ENCODE peak calls at places on chromosomes 6 and 20, in six cellular contexts. M is HL-60, C is K562, S is H1, B is SK-N-SH, H is HepG2. G is an unnamed sample.

GRCh38 chr20:9389321-9389720 is 125.1 kb upstream of the LAMP5 start:
- DNase-seq in S (no peak), C (no peak), H (no peak), M (no peak), B (no peak), G (no peak)

GRCh38 chr6:53796451-53796780 is 1.6 kb downstream of the LRRC1 start:
- DNase-seq in H (peak; percentile 48), S (no peak), B (no peak), C (no peak), M (no peak), G (no peak)

GRCh38 chr6:145763742-145764141 is 28.4 kb upstream of the EPM2A start:
- DNase-seq in M (no peak), H (peak; percentile 9), B (no peak), C (no peak), S (no peak), G (no peak)

GRCh38 chr6:155381856-155382690 is 67.8 kb upstream of the TFB1M start:
- DNase-seq in S (no peak), B (no peak), M (no peak), C (no peak), H (no peak), G (no peak)

GRCh38 chr20:42846784-42847490 is 342.8 kb downstream of the PTPRT start:
- DNase-seq in B (no peak), M (no peak), H (no peak), C (no peak), S (no peak), G (no peak)

GRCh38 chr6:144659202-144659731 is 374.1 kb downstream of the UTRN start:
- DNase-seq in C (no peak), S (no peak), B (peak; percentile 45), M (peak; percentile 43), H (peak; percentile 42), G (no peak)

GRCh38 chr6:83114164-83114563 is 46.7 kb downstream of the DOP1A start:
- DNase-seq in M (no peak), H (no peak), B (no peak), S (no peak), C (no peak), G (no peak)

GRCh38 chr20:36113015-36113414 is 41.5 kb upstream of the EPB41L1 start:
- DNase-seq in H (no peak), B (no peak), C (no peak), S (no peak), M (no peak), G (no peak)

GRCh38 chr20:58622671-58623578 is 28.2 kb upstream of the STX16 start:
- DNase-seq in M (no peak), H (no peak), C (no peak), B (no peak), S (no peak), G (no peak)

GRCh38 chr20:31841928-31842327 is 3.5 kb downstream of the FOXS1 start:
- DNase-seq in C (peak; percentile 72), B (no peak), M (no peak), S (no peak), H (peak; percentile 38), G (no peak)

GRCh38 chr20:31842471-31843157 is 2.8 kb downstream of the FOXS1 start:
- DNase-seq in B (peak; percentile 58), M (no peak), H (no peak), C (no peak), S (no peak), G (no peak)

GRCh38 chr20:31843288-31843687 is 2.1 kb downstream of the FOXS1 start:
- DNase-seq in M (no peak), C (no peak), H (no peak), S (no peak), B (no peak), G (no peak)

GRCh38 chr20:31839782-31840487 is 5.5 kb downstream of the FOXS1 start:
- DNase-seq in M (no peak), C (no peak), B (no peak), H (no peak), S (no peak), G (no peak)

GRCh38 chr20:31840906-31841816 is 4.2 kb downstream of the FOXS1 start:
- DNase-seq in C (no peak), H (no peak), M (no peak), B (no peak), S (no peak), G (no peak)
- TF ChIP-seq GABPA in C (no peak), H (no peak), M (no peak), B (no peak), S (no peak), G (no peak)

DNA sequence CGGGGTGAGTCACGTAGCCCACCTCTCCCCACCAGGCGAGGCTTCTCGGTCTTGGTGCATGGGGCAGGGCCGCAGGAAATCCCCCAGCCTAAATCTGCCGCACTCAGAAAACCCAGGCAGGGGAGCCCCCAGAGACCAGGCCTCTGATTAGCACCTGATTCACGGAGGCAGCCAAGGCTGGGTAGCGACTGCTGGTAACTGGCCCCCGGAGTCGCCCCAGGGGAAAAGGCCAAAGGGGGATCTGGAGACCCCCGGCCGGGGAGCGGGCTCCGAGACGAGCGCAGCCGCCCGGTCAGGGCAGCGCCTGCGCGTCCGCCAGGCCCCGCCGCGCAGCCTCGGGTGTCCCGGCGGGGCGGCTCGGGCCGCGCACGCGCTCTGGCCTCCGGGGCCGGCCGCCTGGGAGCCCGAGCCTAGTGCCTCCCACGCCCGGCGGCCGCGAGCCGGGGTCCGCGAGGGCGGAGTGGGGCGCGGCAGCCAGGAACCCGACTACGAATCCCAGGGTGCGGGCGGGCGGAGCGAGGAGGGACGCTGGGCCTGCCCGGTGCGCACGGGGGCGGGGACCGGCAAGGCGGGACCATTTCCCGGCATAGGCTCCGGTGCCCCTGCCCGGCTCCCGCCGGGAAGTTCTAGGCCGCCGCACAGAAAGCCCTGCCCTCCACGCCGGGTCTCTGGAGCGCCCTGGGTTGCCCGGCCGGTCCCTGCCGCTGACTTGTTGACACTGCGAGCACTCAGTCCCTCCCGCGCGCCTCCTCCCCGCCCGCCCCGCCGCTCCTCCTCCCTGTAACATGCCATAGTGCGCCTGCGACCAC is at the start of gene DUSP22:
- DNase-seq in S (no peak), M (peak; percentile 78), B (peak; percentile 100), C (peak; percentile 100), H (peak; percentile 80), G (peak; percentile 81)
- TF ChIP-seq GABPA in S (no peak), M (no peak), B (no peak), C (no peak), H (no peak), G (no peak)

GRCh38 chr20:358891-359555 is 12.1 kb downstream of the NRSN2 start:
- DNase-seq in S (no peak), C (no peak), B (no peak), M (no peak), H (no peak), G (no peak)

GRCh38 chr20:364905-365794 is 15.4 kb upstream of the TRIB3 start:
- DNase-seq in M (no peak), S (no peak), H (peak; percentile 68), B (no peak), C (peak; percentile 66), G (no peak)

GRCh38 chr20:363319-364078 is 16.6 kb downstream of the NRSN2 start:
- DNase-seq in B (no peak), C (no peak), S (no peak), M (peak; percentile 43), H (peak; percentile 66), G (no peak)

GRCh38 chr20:361562-361961 is 14.7 kb downstream of the NRSN2 start:
- DNase-seq in B (no peak), H (no peak), C (no peak), M (no peak), S (no peak), G (no peak)

DNA sequence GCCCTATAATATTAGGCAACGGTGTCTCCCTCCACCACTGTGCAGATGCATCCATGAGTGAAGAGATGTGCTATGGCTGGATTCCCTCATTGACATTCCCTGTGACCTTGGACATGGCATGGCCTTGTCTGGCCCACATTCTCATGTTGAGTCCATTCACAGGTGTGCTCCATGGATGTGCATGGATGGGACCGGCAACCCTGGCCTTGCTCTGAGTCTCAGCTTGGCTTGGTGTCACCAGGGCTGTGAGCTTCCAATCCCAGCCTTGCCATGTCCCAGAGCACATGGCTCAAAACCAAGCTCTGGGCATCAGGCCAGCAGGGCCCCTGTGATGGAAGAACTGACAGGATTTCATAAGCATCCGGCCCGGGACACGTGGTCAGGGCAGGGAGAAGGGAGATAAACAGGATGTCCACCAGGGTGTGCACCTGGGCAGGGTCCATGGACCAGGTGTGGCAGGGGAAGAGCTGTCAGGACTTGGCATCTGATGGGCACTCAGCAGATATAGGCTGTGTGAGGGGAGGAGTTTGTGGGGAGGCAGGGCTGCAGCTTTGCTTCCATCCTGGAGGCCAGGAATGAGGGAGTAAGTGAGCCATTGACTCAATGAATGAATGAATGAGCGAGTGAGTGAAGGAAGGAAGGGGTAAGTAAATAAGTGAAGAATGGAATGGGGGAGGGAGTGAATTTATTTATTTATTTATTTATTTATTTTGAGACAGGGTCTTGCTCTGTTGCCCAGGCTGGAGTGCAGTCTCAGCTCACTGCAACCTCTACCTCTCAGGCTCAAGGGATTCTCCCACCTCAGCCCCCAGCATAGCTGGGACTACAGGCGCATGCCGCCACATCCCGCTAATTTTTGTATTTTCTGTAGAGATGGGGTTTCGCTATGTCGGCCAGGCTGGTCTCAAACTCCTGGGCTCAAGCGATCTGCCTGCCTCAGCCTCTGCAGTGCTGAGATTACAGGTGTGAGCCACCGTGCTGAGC is 15.7 kb downstream of the NRSN2 start:
- DNase-seq in B (peak; percentile 74), C (no peak), M (peak; percentile 98), S (no peak), H (peak; percentile 99), G (no peak)
- TF ChIP-seq GABPA in B (no peak), C (peak; percentile 67), M (no peak), S (no peak), H (no peak), G (no peak)

GRCh38 chr6:84516151-84516550 is 248.2 kb downstream of the TBX18 start:
- DNase-seq in B (no peak), M (no peak), C (no peak), H (no peak), S (no peak), G (no peak)

GRCh38 chr6:84512396-84512795 is 252.0 kb downstream of the TBX18 start:
- DNase-seq in C (no peak), H (no peak), M (no peak), B (no peak), S (no peak), G (no peak)

GRCh38 chr6:84515082-84515481 is 249.3 kb downstream of the TBX18 start:
- DNase-seq in M (no peak), S (no peak), H (no peak), B (no peak), C (no peak), G (no peak)

GRCh38 chr6:84511929-84512328 is 252.5 kb downstream of the TBX18 start:
- DNase-seq in H (no peak), S (no peak), C (no peak), B (no peak), M (no peak), G (no peak)

DNA sequence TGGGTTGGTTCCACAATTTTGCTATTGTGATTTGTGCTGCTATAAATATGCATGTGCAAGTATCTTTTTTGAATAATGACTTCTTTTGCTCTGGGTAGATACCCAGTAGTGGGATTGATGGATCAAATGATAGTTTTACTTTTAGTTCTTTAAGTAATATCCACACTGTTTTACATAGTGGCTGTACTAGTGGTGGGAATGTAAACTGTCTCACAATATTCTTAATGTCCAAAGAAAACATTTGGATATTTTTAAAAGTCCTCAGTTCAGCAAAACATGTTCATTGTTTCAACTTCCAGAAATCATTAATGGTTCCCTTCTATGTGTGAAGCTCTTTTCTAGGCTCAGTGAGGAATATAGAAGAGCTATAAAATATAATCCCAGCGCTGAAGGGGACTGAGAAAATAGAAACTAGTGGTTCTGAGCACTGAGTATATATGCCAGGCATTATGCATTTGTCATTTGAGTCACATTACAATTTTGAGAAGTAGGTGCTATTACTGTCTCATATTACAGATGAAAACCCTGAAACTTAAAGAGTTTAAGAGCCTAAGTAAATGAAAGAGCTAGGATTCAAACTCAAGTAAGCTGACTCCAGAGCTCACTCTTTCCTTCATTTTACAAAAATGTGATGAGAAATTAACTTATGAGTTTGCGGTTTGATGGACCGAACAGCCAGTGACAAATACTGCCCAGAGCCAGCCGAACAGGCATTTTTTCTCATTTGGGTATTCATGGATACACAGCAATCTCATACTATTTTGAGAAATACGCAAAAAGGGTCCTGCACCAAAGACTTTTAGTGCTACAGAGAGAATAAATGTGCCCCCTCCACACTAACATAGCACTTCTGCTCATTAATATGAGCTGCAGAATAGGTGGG is 250.1 kb downstream of the TBX18 start:
- DNase-seq in H (no peak), B (no peak), C (no peak), M (no peak), S (no peak), G (no peak)
- TF ChIP-seq GABPA in H (no peak), B (no peak), C (no peak), M (no peak), S (no peak), G (no peak)